ENCODE peak calls at places on chromosomes 6 and 20, in seven cellular contexts. C, P, V, X, H, Y and N are unnamed samples.

GRCh38 chr6:38695227-38695900 is 7.6 kb downstream of the GLO1 start:
- DNase-seq in V (no peak), X (no peak), C (no peak), Y (no peak), P (no peak), H (no peak), N (no peak)

GRCh38 chr20:48421547-48421946 is 406.3 kb downstream of the PREX1 start:
- DNase-seq in V (no peak), X (no peak), C (no peak), Y (no peak), P (no peak), H (no peak), N (no peak)

GRCh38 chr20:621115-621756 is 11.1 kb upstream of the TCF15 start:
- DNase-seq in H (no peak), V (no peak), Y (no peak), C (no peak), X (no peak), P (no peak), N (no peak)

GRCh38 chr6:159981591-159982245 is 12.8 kb downstream of the IGF2R start:
- DNase-seq in V (peak; percentile 88), C (peak; percentile 61), X (no peak), H (peak; percentile 58), Y (no peak), P (no peak), N (no peak)

GRCh38 chr20:63323298-63323820 is 30.4 kb downstream of the COL20A1 start:
- DNase-seq in X (no peak), V (no peak), P (no peak), C (no peak), H (no peak), Y (no peak), N (no peak)

GRCh38 chr6:155273438-155273837 is 9.6 kb downstream of the CLDN20 start:
- DNase-seq in P (no peak), X (no peak), Y (peak; percentile 48), C (no peak), H (no peak), V (peak; percentile 94), N (no peak)

GRCh38 chr6:108727966-108728730 is 120.1 kb upstream of the ARMC2 start:
- DNase-seq in C (no peak), V (no peak), H (no peak), X (no peak), P (no peak), Y (no peak), N (no peak)

GRCh38 chr6:95017922-95018321 is 559.4 kb upstream of the MANEA start:
- DNase-seq in V (no peak), P (no peak), H (no peak), X (no peak), Y (no peak), C (no peak), N (no peak)

GRCh38 chr6:20234136-20234535 is 21.9 kb upstream of the MBOAT1 start:
- DNase-seq in H (no peak), Y (no peak), V (peak; percentile 27), P (no peak), X (no peak), C (no peak), N (no peak)

GRCh38 chr6:151107897-151108427 is 131.8 kb upstream of the AKAP12 start:
- DNase-seq in Y (no peak), H (no peak), X (no peak), P (no peak), C (no peak), V (no peak), N (no peak)

GRCh38 chr20:46293084-46293483 is 15.2 kb downstream of the CDH22 start:
- DNase-seq in P (no peak), X (no peak), V (peak; percentile 76), H (no peak), Y (peak; percentile 42), C (no peak), N (no peak)

GRCh38 chr6:54515013-54515412 is 206.8 kb downstream of the TINAG start:
- DNase-seq in Y (no peak), V (peak; percentile 1), C (no peak), P (no peak), X (no peak), H (no peak), N (no peak)

GRCh38 chr6:153800580-153800979 is 238.5 kb upstream of the OPRM1 start:
- DNase-seq in Y (no peak), V (no peak), C (no peak), P (no peak), H (no peak), X (no peak), N (no peak)

GRCh38 chr20:63969851-63970713 is at the start of gene ZNF512B:
- DNase-seq in V (peak; percentile 70), C (peak; percentile 73), Y (peak; percentile 83), P (peak; percentile 74), X (peak; percentile 73), H (peak; percentile 87), N (peak; percentile 65)

GRCh38 chr20:46401478-46401860 is 4.9 kb downstream of the ELMO2 start:
- DNase-seq in Y (no peak), V (no peak), H (no peak), P (no peak), C (no peak), X (no peak), N (peak; percentile 23)

GRCh38 chr20:17490501-17490900 is 40.7 kb downstream of the BFSP1 start:
- DNase-seq in C (no peak), Y (no peak), V (no peak), X (no peak), P (no peak), H (no peak), N (no peak)

GRCh38 chr6:101396552-101397173 is 3.2 kb downstream of the GRIK2 start:
- DNase-seq in X (peak; percentile 57), H (peak; percentile 46), Y (peak; percentile 75), P (peak; percentile 67), V (peak; percentile 73), C (peak; percentile 59), N (no peak)

GRCh38 chr20:4470375-4470774 is 251.3 kb upstream of the PRND start:
- DNase-seq in C (no peak), X (no peak), V (no peak), P (no peak), H (no peak), Y (peak; percentile 94), N (no peak)

GRCh38 chr20:36854343-36855240 is 21.3 kb upstream of the TLDC2 start:
- DNase-seq in P (no peak), V (no peak), X (peak; percentile 46), H (peak; percentile 57), C (no peak), Y (no peak), N (no peak)

GRCh38 chr6:37822851-37823682 is 3.5 kb downstream of the ZFAND3 start:
- DNase-seq in Y (peak; percentile 29), V (peak; percentile 41), H (no peak), X (no peak), P (no peak), C (peak; percentile 79), N (no peak)

GRCh38 chr20:39453890-39454289 is 491.7 kb downstream of the DHX35 start:
- DNase-seq in P (no peak), X (no peak), Y (no peak), V (no peak), C (no peak), H (no peak), N (no peak)

GRCh38 chr20:62745279-62745958 is 36.8 kb downstream of the NTSR1 start:
- DNase-seq in C (no peak), P (no peak), Y (no peak), X (peak; percentile 7), V (no peak), H (peak; percentile 62), N (no peak)

GRCh38 chr6:139336488-139336887 is 38.0 kb downstream of the CITED2 start:
- DNase-seq in V (peak; percentile 74), H (peak; percentile 60), X (peak; percentile 21), P (no peak), Y (no peak), C (peak; percentile 50), N (no peak)

GRCh38 chr6:151858294-151858693 is 50.8 kb downstream of the ESR1 start:
- DNase-seq in C (no peak), X (no peak), H (no peak), P (no peak), V (no peak), Y (no peak), N (no peak)

GRCh38 chr6:158222066-158222465 is 53.9 kb downstream of the GTF2H5 start:
- DNase-seq in P (no peak), X (no peak), C (no peak), V (no peak), Y (peak; percentile 43), H (no peak), N (no peak)

GRCh38 chr6:158223926-158224325 is 55.8 kb downstream of the GTF2H5 start:
- DNase-seq in Y (no peak), P (no peak), V (no peak), H (no peak), X (no peak), C (no peak), N (no peak)

GRCh38 chr6:158218467-158218866 is 50.3 kb downstream of the GTF2H5 start:
- DNase-seq in H (no peak), X (no peak), Y (no peak), V (no peak), P (no peak), C (no peak), N (no peak)

GRCh38 chr6:158219229-158219628 is 51.1 kb downstream of the GTF2H5 start:
- DNase-seq in H (no peak), Y (peak; percentile 24), V (peak; percentile 95), X (no peak), P (no peak), C (no peak), N (no peak)

GRCh38 chr6:158220786-158221442 is 52.8 kb downstream of the GTF2H5 start:
- DNase-seq in P (peak; percentile 84), V (peak; percentile 86), C (peak; percentile 85), Y (peak; percentile 77), X (peak; percentile 76), H (peak; percentile 87), N (peak; percentile 77)
- TF ChIP-seq CTCF in P (peak; percentile 97), V (peak; percentile 93), C (no peak), Y (peak; percentile 92), X (peak; percentile 98), H (peak; percentile 97), N (peak; percentile 89)

DNA sequence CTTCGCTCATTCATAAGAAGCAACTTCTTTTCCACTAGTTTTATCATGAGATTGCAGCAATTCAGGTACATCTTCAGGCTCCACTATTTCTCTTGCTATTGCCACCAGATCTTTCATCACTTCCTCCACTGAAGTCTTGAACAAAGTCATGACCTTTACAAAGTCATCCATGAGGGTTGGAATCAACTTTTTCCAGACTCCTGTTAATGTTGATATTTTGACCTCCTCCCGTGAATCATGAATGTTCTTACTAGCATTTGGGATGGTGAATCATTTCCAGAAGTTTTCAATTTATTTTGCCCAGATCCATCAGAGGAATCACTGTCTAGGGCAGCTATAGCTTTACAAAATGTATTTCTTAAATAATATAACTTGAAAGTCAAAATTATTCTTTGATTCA is 1.5 kb downstream of the CENPQ start:
- DNase-seq in Y (no peak), H (no peak), C (no peak), P (no peak), V (no peak), X (no peak), N (no peak)
- H3K4me3 ChIP-seq in Y (peak overlapping the region; percentile 66), H (no peak overlapping the region), C (no peak overlapping the region), P (no peak overlapping the region), V (no peak overlapping the region), X (no peak overlapping the region), N (no peak overlapping the region)

GRCh38 chr6:2895072-2895471 is 8.0 kb downstream of the SERPINB9 start:
- DNase-seq in P (no peak), V (no peak), C (no peak), H (no peak), X (no peak), Y (no peak), N (no peak)
- H3K36me3 ChIP-seq in P (peaks cover 45% of the 10 kb centered on the region), V (no peaks in the 10 kb centered on the region), C (peaks cover 48% of the 10 kb centered on the region), H (peaks cover 12% of the 10 kb centered on the region), X (peaks cover 93% of the 10 kb centered on the region), Y (peaks cover 6% of the 10 kb centered on the region), N (peaks cover under 1% of the 10 kb centered on the region)

GRCh38 chr20:20821496-20822260 is 109.2 kb upstream of the RALGAPA2 start:
- DNase-seq in H (no peak), V (no peak), X (no peak), Y (no peak), C (no peak), P (no peak), N (no peak)
- TF ChIP-seq CTCF in H (no peak), V (no peak), X (no peak), Y (no peak), C (no peak), P (no peak), N (no peak)